ENCODE peak calls at places on chromosomes 3 and 15, in four cellular contexts. D is mesendoderm, X is body of pancreas, W is coronary artery. S is an unnamed sample.

GRCh38 chr3:33103034-33103433 is 6.1 kb upstream of the GLB1 start:
- DNase-seq in D (no peak), X (no peak), W (no peak), S (no peak)

GRCh38 chr3:71658131-71658530 is 67.1 kb downstream of the EIF4E3 start:
- DNase-seq in D (no peak), X (peak; percentile 94), W (peak; percentile 90), S (peak; percentile 98)

GRCh38 chr3:55332191-55332590 is 154.9 kb downstream of the WNT5A start:
- DNase-seq in D (no peak), X (no peak), W (no peak), S (no peak)

GRCh38 chr15:66954601-66955000 is 110.8 kb upstream of the SMAD3 start:
- DNase-seq in D (no peak), X (no peak), W (peak; percentile 45), S (no peak)

GRCh38 chr3:105786988-105787387 is 81.8 kb downstream of the CBLB start:
- DNase-seq in D (no peak), X (no peak), W (no peak), S (no peak)

GRCh38 chr3:71973337-71974030 is 188.5 kb upstream of the PROK2 start:
- DNase-seq in D (no peak), X (no peak), W (no peak), S (no peak)

GRCh38 chr15:46014532-46014931 is 379.7 kb downstream of the SQOR start:
- DNase-seq in D (no peak), X (no peak), W (no peak), S (no peak)

GRCh38 chr15:92901053-92901761 is 1.1 kb downstream of the CHD2 start:
- DNase-seq in D (no peak), X (no peak), W (no peak), S (no peak)

GRCh38 chr3:140821493-140821892 is 120.1 kb upstream of the SLC25A36 start:
- DNase-seq in D (no peak), X (no peak), W (no peak), S (no peak)

GRCh38 chr3:140823106-140823505 is 118.5 kb upstream of the SLC25A36 start:
- DNase-seq in D (peak; percentile 54), X (no peak), W (no peak), S (no peak)

GRCh38 chr3:140827894-140828293 is 113.7 kb upstream of the SLC25A36 start:
- DNase-seq in D (no peak), X (no peak), W (no peak), S (no peak)

GRCh38 chr3:140816804-140817203 is 124.8 kb upstream of the SLC25A36 start:
- DNase-seq in D (peak; percentile 5), X (no peak), W (no peak), S (no peak)

GRCh38 chr3:140822381-140823047 is 119.1 kb upstream of the SLC25A36 start:
- DNase-seq in D (peak; percentile 18), X (no peak), W (no peak), S (no peak)
- H3K27ac ChIP-seq in D (no peak overlapping the region), X (no peak overlapping the region), W (no peak overlapping the region), S (no peak overlapping the region)

GRCh38 chr3:143402602-143403001 is 283.0 kb downstream of the CHST2 start:
- DNase-seq in D (no peak), X (no peak), W (no peak), S (no peak)
- H3K27ac ChIP-seq in D (no peak overlapping the region), X (no peak overlapping the region), W (no peak overlapping the region), S (no peak overlapping the region)

GRCh38 chr15:74865316-74865715 is 7.8 kb downstream of the SCAMP2 start:
- DNase-seq in D (no peak), X (no peak), W (no peak), S (no peak)
- H3K27ac ChIP-seq in D (no peak overlapping the region), X (no peak overlapping the region), W (no peak overlapping the region), S (peak overlapping the region; percentile 18)

DNA sequence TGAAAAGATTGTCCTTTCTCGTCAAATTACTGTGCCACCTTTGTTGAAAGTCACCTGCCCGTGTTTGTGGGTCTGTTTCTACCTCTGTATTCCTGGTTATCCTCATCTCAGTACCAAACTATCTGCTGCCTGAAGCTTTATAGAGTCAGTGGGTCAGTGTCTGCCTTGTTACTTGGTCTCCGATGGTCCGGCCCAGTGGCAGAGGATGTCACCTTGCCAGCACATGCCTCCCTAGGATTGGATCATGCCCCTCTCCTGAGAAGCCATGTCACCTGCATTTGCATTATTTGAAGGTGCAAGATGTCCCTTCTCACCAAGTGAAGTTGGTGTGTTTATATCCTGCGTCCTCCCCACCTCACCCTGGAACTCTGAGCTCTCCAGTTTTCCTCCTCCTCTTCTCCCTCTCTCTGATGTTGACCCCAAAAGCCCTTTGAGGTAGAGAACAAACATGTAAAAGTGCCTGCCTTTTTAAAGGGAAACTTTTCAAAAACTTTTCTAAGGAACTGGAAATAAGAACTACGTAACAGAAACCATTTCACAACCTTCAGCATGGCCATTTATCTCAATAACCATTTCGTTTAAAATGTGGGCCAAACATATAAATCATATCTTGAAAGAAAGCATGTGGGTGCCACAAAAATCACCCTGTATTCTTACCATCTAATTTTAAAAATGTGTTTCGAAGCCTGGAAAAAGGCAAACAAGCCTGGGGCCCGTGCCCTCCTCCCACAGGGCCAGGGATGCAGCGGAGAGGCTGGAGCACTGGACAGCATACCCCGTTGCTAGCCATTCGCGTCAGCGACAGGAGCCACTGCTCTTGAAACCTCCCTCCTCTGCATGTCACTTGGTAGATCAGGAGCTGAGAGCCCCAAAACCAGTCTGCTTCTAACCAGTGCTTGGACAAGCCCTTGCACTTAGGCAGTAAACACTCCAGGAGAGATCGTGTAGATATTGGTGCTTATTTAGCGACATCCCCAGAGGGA is 102.1 kb downstream of the VGLL4 start:
- DNase-seq in D (no peak), X (no peak), W (no peak), S (no peak)
- H3K27ac ChIP-seq in D (no peak overlapping the region), X (no peak overlapping the region), W (no peak overlapping the region), S (no peak overlapping the region)